ENCODE peak calls at places on chromosomes 13 and 19, in five cellular contexts. I, K, L, O and S are unnamed samples.
A peak's percentile ranks its signal among the peaks of the same experiment; 100 is the strongest.

GRCh38 chr19:46081928-46082727 is 41.3 kb upstream of the IGFL4 start:
- DNase-seq in O (no peak), K (peak; percentile 26), I (peak; percentile 67), L (peak; percentile 68), S (peak; percentile 39)

GRCh38 chr19:447816-448546 is 12.9 kb downstream of the SHC2 start:
- DNase-seq in O (no peak), I (no peak), L (no peak), K (no peak), S (no peak)

GRCh38 chr13:61466280-61466679 is 50.6 kb upstream of the PCDH20 start:
- DNase-seq in K (no peak), I (no peak), L (peak; percentile 46), O (no peak), S (peak; percentile 36)

GRCh38 chr19:19009951-19010350 is 23.4 kb downstream of the SUGP2 start:
- DNase-seq in K (no peak), L (no peak), I (no peak), O (no peak), S (no peak)

GRCh38 chr13:106534844-106535551 is 464 bp downstream of the EFNB2 start:
- DNase-seq in I (peak; percentile 16), O (peak; percentile 76), L (peak; percentile 32), K (no peak), S (no peak)

GRCh38 chr13:74886496-74886895 is 595.5 kb downstream of the TBC1D4 start:
- DNase-seq in K (no peak), O (no peak), I (peak; percentile 2), L (no peak), S (no peak)

GRCh38 chr19:58182577-58182988 is 278 bp upstream of the ZNF274 start:
- DNase-seq in O (no peak), K (no peak), I (no peak), L (no peak), S (no peak)

GRCh38 chr13:77952737-77953136 is 34.1 kb upstream of the EDNRB start:
- DNase-seq in K (no peak), O (no peak), L (peak; percentile 48), I (no peak), S (no peak)

GRCh38 chr19:3857449-3858003 is 11.3 kb downstream of the ZFR2 start:
- DNase-seq in O (no peak), L (no peak), K (no peak), I (no peak), S (no peak)

GRCh38 chr13:112065867-112066623 is 904 bp upstream of the SOX1 start:
- DNase-seq in L (no peak), K (no peak), I (no peak), O (peak; percentile 76), S (peak; percentile 71)

GRCh38 chr13:37492741-37493514 is 105.6 kb downstream of the POSTN start:
- DNase-seq in O (no peak), L (no peak), K (no peak), I (peak; percentile 90), S (no peak)

GRCh38 chr19:15173746-15174404 is 26.9 kb downstream of the NOTCH3 start:
- DNase-seq in L (peak; percentile 52), O (no peak), I (no peak), K (no peak), S (no peak)

GRCh38 chr13:52155177-52155576 is 4.2 kb downstream of the NEK3 start:
- DNase-seq in I (no peak), L (no peak), K (no peak), O (no peak), S (no peak)

GRCh38 chr13:113353254-113353653 is 10.7 kb downstream of the GRTP1 start:
- DNase-seq in I (no peak), K (no peak), O (no peak), L (no peak), S (no peak)

GRCh38 chr19:29450306-29450705 is 75.5 kb upstream of the VSTM2B start:
- DNase-seq in I (no peak), L (no peak), K (no peak), O (no peak), S (no peak)

GRCh38 chr19:30450101-30450500 is 77.9 kb downstream of the ZNF536 start:
- DNase-seq in L (peak; percentile 82), K (peak; percentile 66), O (no peak), I (no peak), S (peak; percentile 69)

GRCh38 chr19:12841094-12841493 is 2.8 kb downstream of the MAST1 start:
- DNase-seq in O (peak; percentile 96), I (peak; percentile 20), L (peak; percentile 98), K (peak; percentile 96), S (peak; percentile 98)

GRCh38 chr13:30191491-30192100 is 115.8 kb downstream of the KATNAL1 start:
- DNase-seq in I (peak; percentile 54), O (no peak), L (no peak), K (no peak), S (no peak)

GRCh38 chr19:55913643-55914268 is 18.4 kb downstream of the NLRP13 start:
- DNase-seq in K (no peak), I (no peak), O (no peak), L (no peak), S (no peak)

GRCh38 chr19:16371540-16371986 is 46.9 kb downstream of the KLF2 start:
- DNase-seq in I (no peak), L (no peak), O (no peak), K (no peak), S (no peak)

GRCh38 chr19:47433121-47433520 is 13.8 kb upstream of the MEIS3 start:
- DNase-seq in I (no peak), L (no peak), K (no peak), O (no peak), S (no peak)

GRCh38 chr19:18216789-18217188 is 9.4 kb downstream of the PDE4C start:
- DNase-seq in I (no peak), O (no peak), K (no peak), L (no peak), S (no peak)

GRCh38 chr19:42831221-42832019 is 48.1 kb downstream of the PSG1 start:
- DNase-seq in K (no peak), O (no peak), I (no peak), L (no peak), S (no peak)

GRCh38 chr19:57233207-57233606 is 2.4 kb downstream of the AURKC start:
- DNase-seq in I (no peak), O (no peak), L (no peak), K (no peak), S (no peak)

GRCh38 chr13:113735750-113736149 is 23.3 kb upstream of the TMEM255B start:
- DNase-seq in L (no peak), O (no peak), I (no peak), K (no peak), S (no peak)

GRCh38 chr19:14977128-14977527 is 2.5 kb downstream of the SLC1A6 start:
- DNase-seq in O (no peak), K (no peak), L (no peak), I (no peak), S (no peak)

GRCh38 chr13:52921194-52921593 is 72.8 kb upstream of the PCDH8 start:
- DNase-seq in K (no peak), O (no peak), I (no peak), L (no peak), S (no peak)

DNA sequence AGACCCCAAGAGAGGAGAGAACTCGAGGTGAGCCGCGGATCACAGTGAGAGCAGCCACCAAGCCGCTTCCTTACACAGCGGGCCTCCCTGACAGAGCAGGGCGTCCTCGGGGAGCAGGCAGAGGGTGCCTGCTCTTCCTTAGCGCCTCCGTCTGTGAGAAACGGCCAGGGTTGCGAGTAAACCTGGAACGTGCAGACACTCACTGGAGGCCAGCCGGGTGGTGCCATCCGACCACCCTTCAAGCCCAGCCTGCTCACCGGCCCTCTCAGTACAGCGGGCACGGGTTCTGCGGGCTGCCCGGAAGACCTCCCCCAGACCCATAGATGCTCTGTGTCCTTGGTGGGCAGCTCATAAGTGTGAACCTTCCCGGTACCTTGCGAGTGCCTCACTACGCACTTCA is 9.7 kb downstream of the DOT1L start:
- DNase-seq in K (no peak), I (no peak), L (no peak), O (no peak), S (peak; percentile 25)
- H4K8ac ChIP-seq in K (no peak overlapping the region), I (no peak overlapping the region), L (no peak overlapping the region), O (peak overlapping the region; percentile 62), S (no peak overlapping the region)

GRCh38 chr19:5655412-5655811 is 24.9 kb downstream of the MICOS13 start:
- DNase-seq in I (no peak), K (no peak), L (no peak), O (no peak), S (no peak)

GRCh38 chr19:5651361-5651760 is 28.5 kb downstream of the SAFB start:
- DNase-seq in L (peak; percentile 15), I (no peak), O (no peak), K (no peak), S (no peak)

GRCh38 chr19:5652261-5652660 is 28.1 kb downstream of the MICOS13 start:
- DNase-seq in L (no peak), K (no peak), I (no peak), O (no peak), S (no peak)

DNA sequence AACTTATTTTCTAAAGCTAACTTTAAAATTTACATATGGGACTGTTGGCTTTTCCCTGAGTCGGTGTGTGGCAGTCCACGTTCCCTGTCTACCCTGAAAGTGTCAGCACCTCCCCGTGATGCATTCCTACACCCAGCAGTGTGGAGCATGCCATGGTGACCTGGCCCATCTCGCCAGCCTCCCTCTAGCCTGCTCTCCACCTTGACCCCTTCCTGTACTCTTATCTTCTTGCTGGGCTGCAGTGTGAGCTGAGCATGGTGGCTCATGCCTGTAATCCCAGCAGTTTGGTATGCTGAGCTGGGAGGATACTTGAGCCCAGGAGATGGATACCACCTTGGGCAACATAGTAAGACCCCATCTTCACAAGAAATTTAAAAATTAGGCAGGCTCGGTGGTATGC is 25.4 kb downstream of the MICOS13 start:
- DNase-seq in O (no peak), K (no peak), L (no peak), I (no peak), S (no peak)
- H4K8ac ChIP-seq in O (no peak overlapping the region), K (no peak overlapping the region), L (no peak overlapping the region), I (no peak overlapping the region), S (no peak overlapping the region)

GRCh38 chr19:49640113-49640898 is at the start of gene RRAS:
- DNase-seq in O (peak; percentile 100), I (peak; percentile 100), L (peak; percentile 100), K (peak; percentile 100), S (peak; percentile 99)
- H4K8ac ChIP-seq in O (peak within 1 kb of the TSS; percentile 81), I (peak within 1 kb of the TSS; percentile 98), L (peak within 1 kb of the TSS; percentile 8), K (no peak within 1 kb of the TSS), S (no peak within 1 kb of the TSS)

GRCh38 chr13:32676242-32676641 is 90.0 kb downstream of the PDS5B start:
- DNase-seq in O (no peak), K (no peak), L (no peak), I (peak; percentile 50), S (no peak)
- H4K8ac ChIP-seq in O (no peak overlapping the region), K (no peak overlapping the region), L (no peak overlapping the region), I (no peak overlapping the region), S (no peak overlapping the region)

DNA sequence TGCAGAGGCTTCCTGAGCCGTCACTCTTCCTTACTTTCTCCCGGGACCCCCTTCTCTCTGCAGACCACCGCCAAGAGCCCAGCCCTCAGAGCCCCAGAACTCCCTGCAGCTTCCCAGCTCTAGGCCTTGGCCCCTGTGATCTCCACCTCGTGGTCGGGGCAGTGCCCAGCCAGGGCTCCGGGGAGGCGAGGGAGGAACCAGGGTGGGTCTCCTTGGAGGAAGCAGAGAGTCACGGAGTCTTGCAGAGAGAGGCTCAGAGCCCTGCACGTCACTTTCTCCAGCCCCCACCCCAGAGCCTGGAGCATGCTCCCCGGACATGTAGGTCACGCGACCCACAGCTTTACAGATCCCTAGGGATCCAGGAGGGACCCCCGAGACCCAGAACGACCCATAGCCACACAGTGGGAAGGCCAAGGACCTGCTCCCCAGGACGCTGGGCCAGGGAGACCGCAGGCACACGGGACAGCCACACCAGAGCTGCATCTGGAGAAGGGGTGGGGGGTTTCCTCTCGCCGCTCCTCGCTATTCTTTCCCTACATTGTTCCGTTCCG is 11.9 kb downstream of the GADD45B start:
- DNase-seq in K (no peak), L (no peak), I (no peak), O (peak; percentile 61), S (no peak)
- H4K8ac ChIP-seq in K (no peak overlapping the region), L (no peak overlapping the region), I (no peak overlapping the region), O (no peak overlapping the region), S (no peak overlapping the region)